ENCODE peak calls at places on chromosomes 4 and X, in ten cellular contexts. G is esophagus squamous epithelium, C is PC-3, E is BE2C, K is pancreas, Q is mammary epithelial cell, X is fibroblast of lung, U is ovary, L is Panc1, S is hepatocyte. P is an unnamed sample. For H3K4me1, the result is how much of the 10 kb centered on the place peaks cover.

GRCh38 chrX:43557792-43558191 is 98.3 kb upstream of the MAOA start:
- DNase-seq in C (peak), K (peak), U (peak), Q (peak), E (peak), S (peak), X (peak), L (peak), G (no peak), P (peak)

GRCh38 chrX:87409113-87409841 is 108.3 kb upstream of the KLHL4 start:
- DNase-seq in U (peak), L (peak), E (no peak), C (peak), G (no peak), K (peak), S (peak), Q (peak), X (peak), P (peak)

GRCh38 chrX:130079824-130080406 is 30.4 kb downstream of the ELF4 start:
- DNase-seq in G (no peak), S (peak), X (peak), Q (peak), U (peak), E (peak), K (no peak), L (peak), C (peak), P (no peak)

GRCh38 chrX:133911816-133912495 is 73.4 kb downstream of the GPC3 start:
- DNase-seq in U (no peak), E (no peak), C (no peak), G (no peak), L (no peak), Q (no peak), K (no peak), X (no peak), S (no peak), P (no peak)

GRCh38 chr4:111847256-111848108 is 297.8 kb upstream of the FAM241A start:
- DNase-seq in K (no peak), G (no peak), C (peak), L (no peak), X (peak), E (no peak), S (peak), Q (no peak), U (no peak), P (no peak)

GRCh38 chr4:2829933-2830451 is 13.7 kb upstream of the ADD1 start:
- DNase-seq in Q (no peak), S (no peak), C (no peak), U (no peak), X (no peak), L (no peak), E (no peak), G (no peak), K (no peak), P (peak)

GRCh38 chrX:51608766-51609165 is 9.9 kb downstream of the CENPVL3 start:
- DNase-seq in Q (no peak), S (no peak), G (no peak), U (no peak), X (no peak), K (no peak), E (no peak), L (no peak), C (no peak), P (no peak)

GRCh38 chr4:106541253-106541652 is 172.7 kb upstream of the GIMD1 start:
- DNase-seq in K (no peak), Q (peak), U (no peak), S (no peak), G (no peak), X (peak), L (no peak), C (peak), E (no peak), P (no peak)

GRCh38 chr4:1116837-1117236 is 3.5 kb upstream of the RNF212 start:
- DNase-seq in K (no peak), U (no peak), X (peak), C (no peak), E (no peak), S (no peak), Q (no peak), L (no peak), G (no peak), P (no peak)

GRCh38 chr4:127778102-127778501 is 4.0 kb upstream of the HSPA4L start:
- DNase-seq in Q (no peak), U (no peak), K (no peak), E (peak), S (no peak), X (no peak), G (no peak), C (no peak), L (no peak), P (no peak)

GRCh38 chr4:163663454-163664225 is 169.2 kb downstream of the TMA16 start:
- DNase-seq in G (no peak), Q (no peak), S (no peak), U (no peak), X (no peak), L (no peak), C (no peak), E (no peak), K (no peak), P (no peak)

GRCh38 chr4:182736207-182736606 is 181.0 kb downstream of the DCTD start:
- DNase-seq in U (no peak), G (no peak), E (peak), L (no peak), C (no peak), K (no peak), S (no peak), Q (peak), X (no peak), P (no peak)

GRCh38 chr4:113385500-113385899 is 336.0 kb downstream of the ANK2 start:
- DNase-seq in U (no peak), E (no peak), L (no peak), Q (no peak), G (no peak), X (no peak), S (no peak), C (no peak), K (no peak), P (no peak)

GRCh38 chr4:67052981-67053380 is 492.3 kb downstream of the CENPC start:
- DNase-seq in X (no peak), L (no peak), S (no peak), Q (no peak), K (no peak), U (no peak), G (no peak), C (no peak), E (no peak), P (no peak)

GRCh38 chrX:108020631-108021030 is 24.2 kb upstream of the VSIG1 start:
- DNase-seq in S (no peak), C (peak), Q (peak), G (no peak), K (no peak), X (peak), E (no peak), U (no peak), L (no peak), P (no peak)

GRCh38 chr4:16226816-16227461 is 668 bp upstream of the TAPT1 start:
- DNase-seq in Q (peak), U (peak), L (no peak), K (peak), E (peak), X (peak), C (peak), S (peak), G (no peak), P (peak)

GRCh38 chr4:149176019-149176418 is 639.6 kb downstream of the IQCM start:
- DNase-seq in G (no peak), S (peak), C (peak), L (no peak), U (no peak), Q (no peak), E (no peak), X (no peak), K (no peak), P (no peak)

GRCh38 chrX:28549839-28550238 is 37.4 kb upstream of the IL1RAPL1 start:
- DNase-seq in G (no peak), S (no peak), E (no peak), U (no peak), L (no peak), X (no peak), Q (no peak), K (no peak), C (peak), P (no peak)

GRCh38 chrX:124023838-124024238 is 62.3 kb downstream of the STAG2 start:
- DNase-seq in E (no peak), U (no peak), L (no peak), C (no peak), Q (peak), K (no peak), S (no peak), X (no peak), G (no peak), P (no peak)

GRCh38 chr4:99825272-99825671 is 8.6 kb downstream of the DAPP1 start:
- DNase-seq in L (no peak), C (no peak), S (no peak), G (no peak), Q (no peak), E (no peak), X (no peak), K (no peak), U (no peak), P (no peak)

GRCh38 chr4:2417765-2418651 is at the start of gene ZFYVE28:
- DNase-seq in G (no peak), Q (peak), S (no peak), C (peak), X (no peak), U (peak), L (no peak), E (no peak), K (peak), P (peak)

GRCh38 chrX:65932173-65933084 is 107.5 kb downstream of the VSIG4 start:
- DNase-seq in G (no peak), K (no peak), U (no peak), E (no peak), L (no peak), S (peak), C (peak), X (no peak), Q (peak), P (no peak)

GRCh38 chr4:109631709-109632108 is 71.5 kb downstream of the CASP6 start:
- DNase-seq in L (no peak), K (no peak), S (peak), C (peak), X (peak), G (no peak), E (no peak), U (no peak), Q (no peak), P (no peak)

GRCh38 chr4:1991596-1992434 is 17.0 kb downstream of the NELFA start:
- DNase-seq in Q (peak), X (no peak), U (peak), E (no peak), L (no peak), K (no peak), C (no peak), S (no peak), G (no peak), P (peak)

GRCh38 chr4:77043507-77044131 is 32.2 kb downstream of the CCNI start:
- DNase-seq in U (no peak), G (no peak), K (no peak), X (peak), L (no peak), E (no peak), C (no peak), Q (no peak), S (no peak), P (no peak)

GRCh38 chr4:104728380-104729122 is 233.9 kb upstream of the CXXC4 start:
- DNase-seq in X (peak), L (peak), K (no peak), C (peak), Q (peak), U (no peak), S (peak), G (no peak), E (no peak), P (no peak)

GRCh38 chrX:41441934-41442823 is 5.0 kb upstream of the NYX start:
- DNase-seq in U (peak), S (peak), C (peak), L (peak), K (peak), X (peak), Q (peak), G (peak), E (no peak), P (peak)

GRCh38 chrX:105477351-105477750 is 256.9 kb upstream of the TEX13A start:
- DNase-seq in U (no peak), E (no peak), S (no peak), Q (peak), K (no peak), L (no peak), G (no peak), C (no peak), X (no peak), P (no peak)

GRCh38 chr4:56681158-56681848 is at the start of gene HOPX:
- DNase-seq in K (peak), U (peak), C (peak), S (peak), X (peak), L (no peak), E (no peak), G (no peak), Q (peak), P (no peak)

GRCh38 chrX:49761481-49761880 is 65.7 kb upstream of the PAGE1 start:
- DNase-seq in L (no peak), S (peak), E (no peak), X (peak), K (no peak), Q (no peak), U (no peak), C (peak), G (no peak), P (no peak)

GRCh38 chr4:105194328-105195231 is 47.9 kb downstream of the TET2 start:
- DNase-seq in U (no peak), E (no peak), L (no peak), Q (peak), G (no peak), S (no peak), X (peak), C (peak), K (no peak), P (no peak)

GRCh38 chr4:177001271-177002175 is 208.8 kb upstream of the VEGFC start:
- DNase-seq in X (peak), G (no peak), S (no peak), U (no peak), Q (peak), L (no peak), C (peak), E (no peak), K (no peak), P (no peak)

GRCh38 chr4:150080335-150080734 is 2.1 kb downstream of the DCLK2 start:
- DNase-seq in X (peak), E (no peak), Q (no peak), S (no peak), G (no peak), K (no peak), U (no peak), C (no peak), L (no peak), P (no peak)

GRCh38 chr4:88659890-88660208 is 37.8 kb downstream of the NAP1L5 start:
- DNase-seq in G (no peak), C (no peak), E (no peak), S (peak), K (no peak), L (no peak), Q (no peak), X (no peak), U (no peak), P (no peak)

GRCh38 chrX:3815896-3816664 is 102.6 kb upstream of the PRKX start:
- DNase-seq in X (peak), K (peak), G (peak), L (no peak), U (peak), Q (peak), C (peak), E (peak), S (peak), P (peak)
- H3K4me3 ChIP-seq in X (peak), K (peak), G (peak), L (peak), U (peak), Q (peak), C (peak), E (peak), S (peak), P (peak)

GRCh38 chrX:110964761-110965160 is 131.2 kb upstream of the PAK3 start:
- DNase-seq in X (no peak), Q (no peak), C (no peak), E (no peak), S (no peak), G (no peak), L (no peak), U (no peak), K (peak), P (no peak)
- H3K4me1 ChIP-seq in X (under half), Q (under half), C (under half), E (under half), S (under half), G (under half), L (under half), U (under half), K (under half), P (under half)

DNA sequence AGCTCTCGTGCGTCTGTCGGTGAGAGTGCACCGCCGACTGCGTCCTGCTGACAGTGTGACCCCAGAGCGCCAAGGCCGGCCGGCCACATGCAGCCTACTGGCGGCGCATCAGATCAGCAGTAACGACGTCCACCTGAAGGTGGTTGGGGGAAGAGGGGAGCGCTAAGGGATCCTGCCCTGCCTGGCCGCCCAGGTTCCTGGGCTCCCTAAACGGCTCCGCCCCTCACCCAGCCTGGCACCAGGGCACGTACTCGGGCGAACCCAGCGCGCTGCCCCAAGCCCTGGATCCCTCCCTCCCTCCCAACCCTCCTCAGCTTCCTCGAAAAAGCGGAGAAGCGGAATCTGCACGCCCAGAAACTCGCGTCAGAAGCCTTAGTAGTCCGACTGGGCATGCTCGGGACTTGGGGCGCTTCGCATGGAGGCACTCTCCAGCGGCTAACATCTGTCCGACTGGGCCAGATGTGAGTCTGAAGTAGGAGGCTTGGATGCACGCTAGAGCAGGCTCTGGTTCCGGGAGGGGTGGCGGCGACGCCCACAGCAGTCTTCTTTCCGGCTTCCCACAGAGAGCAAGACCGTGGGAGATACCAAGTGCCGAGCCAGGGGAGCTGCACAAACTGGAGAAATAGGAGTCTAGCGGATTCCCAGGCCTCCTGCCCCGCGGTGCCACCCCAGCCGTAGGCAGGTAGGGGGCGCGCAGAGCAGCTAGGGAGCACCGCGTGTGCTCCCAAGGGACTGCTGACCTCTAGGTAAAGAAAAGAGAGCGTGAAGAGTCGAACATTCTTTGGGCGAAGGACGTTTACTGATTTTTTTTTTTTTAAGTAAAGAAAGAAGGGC is 114.4 kb upstream of the TEX13C start:
- DNase-seq in K (peak), S (peak), C (peak), U (peak), G (no peak), L (no peak), E (peak), X (peak), Q (peak), P (peak)
- H3K4me3 ChIP-seq in K (no peak), S (peak), C (peak), U (peak), G (peak), L (peak), E (no peak), X (no peak), Q (peak), P (peak)

DNA sequence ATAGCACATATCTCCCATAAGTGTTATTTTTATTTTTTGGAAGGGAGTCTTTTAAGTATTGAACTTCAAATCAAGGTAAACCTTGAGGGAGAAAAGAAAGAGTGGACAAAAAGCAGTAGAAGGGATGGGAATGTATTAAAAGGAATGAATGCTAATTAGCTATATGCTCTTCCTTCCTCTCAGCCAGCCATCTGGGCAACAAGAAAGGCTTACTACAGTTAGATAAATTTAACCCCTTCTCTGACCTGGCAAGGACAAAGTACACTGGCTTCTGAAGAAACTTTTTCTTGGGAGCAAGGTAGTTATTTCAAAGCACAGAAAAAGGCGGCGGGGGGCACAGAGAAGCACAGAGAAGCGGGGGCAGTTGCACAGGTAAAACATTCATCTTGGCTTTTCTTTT is 54.6 kb downstream of the GAB1 start:
- DNase-seq in S (no peak), E (no peak), C (no peak), Q (no peak), K (no peak), G (no peak), U (no peak), X (no peak), L (no peak), P (no peak)
- H3K4me1 ChIP-seq in S (under half), E (under half), C (under half), Q (under half), K (under half), G (under half), U (under half), X (under half), L (under half), P (under half)

GRCh38 chr4:85514783-85515182 is 39.8 kb downstream of the ARHGAP24 start:
- DNase-seq in L (no peak), E (no peak), C (no peak), X (no peak), K (no peak), G (no peak), U (no peak), S (no peak), Q (no peak), P (no peak)
- H3K4me3 ChIP-seq in L (peak), E (no peak), C (no peak), X (no peak), K (no peak), G (no peak), U (no peak), S (no peak), Q (no peak), P (no peak)

GRCh38 chrX:118524344-118524743 is 28.7 kb downstream of the DOCK11 start:
- DNase-seq in X (no peak), C (no peak), L (no peak), G (no peak), Q (no peak), E (no peak), U (no peak), S (no peak), K (no peak), P (no peak)

GRCh38 chrX:118530537-118530936 is 34.9 kb downstream of the DOCK11 start:
- DNase-seq in K (no peak), C (no peak), G (no peak), S (no peak), X (peak), L (no peak), U (no peak), E (no peak), Q (no peak), P (no peak)

GRCh38 chrX:118525146-118525725 is 29.6 kb downstream of the DOCK11 start:
- DNase-seq in G (no peak), E (no peak), Q (no peak), C (no peak), S (no peak), K (no peak), X (no peak), L (no peak), U (no peak), P (no peak)

GRCh38 chrX:118526149-118526548 is 30.5 kb downstream of the DOCK11 start:
- DNase-seq in S (no peak), G (no peak), U (no peak), X (no peak), L (no peak), E (peak), K (no peak), C (no peak), Q (no peak), P (no peak)

GRCh38 chrX:118528089-118528753 is 32.6 kb downstream of the DOCK11 start:
- DNase-seq in U (no peak), S (no peak), C (no peak), G (no peak), X (no peak), E (no peak), Q (no peak), K (no peak), L (no peak), P (no peak)
- H3K4me1 ChIP-seq in U (under half), S (under half), C (under half), G (under half), X (under half), E (under half), Q (under half), K (under half), L (under half), P (under half)

GRCh38 chrX:13398839-13399238 is 79.0 kb upstream of the ATXN3L start:
- DNase-seq in U (no peak), E (no peak), K (no peak), G (no peak), C (no peak), L (no peak), Q (no peak), S (no peak), X (no peak), P (no peak)

GRCh38 chrX:13401724-13402123 is 81.9 kb upstream of the ATXN3L start:
- DNase-seq in K (no peak), L (no peak), E (no peak), Q (no peak), X (no peak), C (no peak), G (no peak), S (no peak), U (no peak), P (no peak)

DNA sequence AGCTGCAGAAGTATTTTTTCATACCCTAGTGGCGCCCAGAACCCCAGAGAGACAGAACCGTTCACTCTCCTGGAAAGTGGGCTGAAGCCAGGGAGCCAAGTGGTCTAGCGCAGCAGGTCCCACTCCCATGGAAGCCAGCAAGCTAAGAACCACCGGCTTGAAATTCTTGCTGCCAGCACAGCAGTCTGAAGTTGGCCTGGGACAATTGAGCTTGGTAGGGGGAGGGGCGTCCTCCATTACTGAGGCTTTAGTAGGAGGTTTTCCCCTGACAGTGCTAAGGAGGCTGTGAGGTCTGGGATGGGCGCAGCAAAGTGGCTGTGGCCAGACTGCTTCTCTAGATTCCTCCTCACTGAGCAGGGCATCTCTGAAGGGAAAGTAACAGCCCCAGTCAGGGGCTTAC is 84.5 kb upstream of the ATXN3L start:
- DNase-seq in C (no peak), E (no peak), U (no peak), K (no peak), Q (no peak), L (no peak), G (no peak), X (no peak), S (no peak), P (no peak)
- H3K4me3 ChIP-seq in C (no peak), E (no peak), U (no peak), K (no peak), Q (no peak), L (no peak), G (no peak), X (no peak), S (no peak), P (no peak)

GRCh38 chrX:39017716-39018115 is 216.5 kb downstream of the MID1IP1 start:
- DNase-seq in X (no peak), E (no peak), Q (no peak), U (no peak), C (no peak), K (no peak), G (no peak), L (no peak), S (peak), P (no peak)
- H3K4me1 ChIP-seq in X (under half), E (under half), Q (under half), U (under half), C (under half), K (under half), G (under half), L (under half), S (under half), P (under half)